ENCODE peak calls at places on chromosomes 6 and 20, in ten cellular contexts. One of them, this sample, is unnamed.
A peak's percentile ranks its signal among the peaks of the same experiment; 100 is the strongest.

GRCh38 chr6:53483423-53484353 is 61.2 kb downstream of the GCLC start:
- DNase-seq in mammary epithelial cell: no peak
- DNase-seq in RWPE1: no peak
- DNase-seq in ovary: no peak
- DNase-seq in heart left ventricle: peak; percentile 69
- DNase-seq in right lobe of liver: peak; percentile 45
- DNase-seq in CD8-positive, alpha-beta memory T cell: no peak
- DNase-seq in uterus: peak; percentile 31
- DNase-seq in Karpas-422: peak; percentile 78
- DNase-seq in heart right ventricle: peak; percentile 72
- DNase-seq in this sample: no peak

GRCh38 chr6:56851541-56852248 is 103.2 kb upstream of the BEND6 start:
- DNase-seq in mammary epithelial cell: peak; percentile 81
- DNase-seq in RWPE1: peak; percentile 51
- DNase-seq in ovary: peak; percentile 36
- DNase-seq in heart left ventricle: no peak
- DNase-seq in right lobe of liver: no peak
- DNase-seq in CD8-positive, alpha-beta memory T cell: peak; percentile 1
- DNase-seq in uterus: peak; percentile 57
- DNase-seq in Karpas-422: peak; percentile 70
- DNase-seq in heart right ventricle: no peak
- DNase-seq in this sample: no peak

GRCh38 chr6:18412644-18413043 is 25.5 kb downstream of the RNF144B start:
- DNase-seq in mammary epithelial cell: no peak
- DNase-seq in RWPE1: no peak
- DNase-seq in ovary: no peak
- DNase-seq in heart left ventricle: no peak
- DNase-seq in right lobe of liver: no peak
- DNase-seq in CD8-positive, alpha-beta memory T cell: no peak
- DNase-seq in uterus: no peak
- DNase-seq in Karpas-422: no peak
- DNase-seq in heart right ventricle: no peak
- DNase-seq in this sample: no peak

GRCh38 chr20:63330084-63330760 is 30.9 kb downstream of the CHRNA4 start:
- DNase-seq in mammary epithelial cell: no peak
- DNase-seq in RWPE1: no peak
- DNase-seq in ovary: no peak
- DNase-seq in heart left ventricle: no peak
- DNase-seq in right lobe of liver: no peak
- DNase-seq in CD8-positive, alpha-beta memory T cell: no peak
- DNase-seq in uterus: no peak
- DNase-seq in Karpas-422: no peak
- DNase-seq in heart right ventricle: no peak
- DNase-seq in this sample: no peak

GRCh38 chr6:3318821-3319540 is 60.2 kb downstream of the PSMG4 start:
- DNase-seq in mammary epithelial cell: no peak
- DNase-seq in RWPE1: no peak
- DNase-seq in ovary: no peak
- DNase-seq in heart left ventricle: no peak
- DNase-seq in right lobe of liver: no peak
- DNase-seq in CD8-positive, alpha-beta memory T cell: no peak
- DNase-seq in uterus: peak; percentile 3
- DNase-seq in Karpas-422: peak; percentile 28
- DNase-seq in heart right ventricle: no peak
- DNase-seq in this sample: no peak

GRCh38 chr6:125392682-125393081 is 90.9 kb upstream of the HDDC2 start:
- DNase-seq in mammary epithelial cell: no peak
- DNase-seq in RWPE1: no peak
- DNase-seq in ovary: no peak
- DNase-seq in heart left ventricle: no peak
- DNase-seq in right lobe of liver: no peak
- DNase-seq in CD8-positive, alpha-beta memory T cell: no peak
- DNase-seq in uterus: no peak
- DNase-seq in Karpas-422: peak; percentile 45
- DNase-seq in heart right ventricle: no peak
- DNase-seq in this sample: no peak

GRCh38 chr6:162825597-162825996 is 97.8 kb downstream of the PACRG start:
- DNase-seq in mammary epithelial cell: no peak
- DNase-seq in RWPE1: no peak
- DNase-seq in ovary: no peak
- DNase-seq in heart left ventricle: no peak
- DNase-seq in right lobe of liver: no peak
- DNase-seq in CD8-positive, alpha-beta memory T cell: no peak
- DNase-seq in uterus: no peak
- DNase-seq in Karpas-422: no peak
- DNase-seq in heart right ventricle: no peak
- DNase-seq in this sample: no peak

GRCh38 chr6:27517928-27518787 is 45.3 kb upstream of the ZNF184 start:
- DNase-seq in mammary epithelial cell: peak; percentile 8
- DNase-seq in RWPE1: no peak
- DNase-seq in ovary: no peak
- DNase-seq in heart left ventricle: no peak
- DNase-seq in right lobe of liver: no peak
- DNase-seq in CD8-positive, alpha-beta memory T cell: no peak
- DNase-seq in uterus: no peak
- DNase-seq in Karpas-422: peak; percentile 74
- DNase-seq in heart right ventricle: no peak
- DNase-seq in this sample: no peak

GRCh38 chr6:132888701-132889100 is 74.3 kb downstream of the RPS12 start:
- DNase-seq in mammary epithelial cell: no peak
- DNase-seq in RWPE1: no peak
- DNase-seq in ovary: no peak
- DNase-seq in heart left ventricle: no peak
- DNase-seq in right lobe of liver: no peak
- DNase-seq in CD8-positive, alpha-beta memory T cell: no peak
- DNase-seq in uterus: no peak
- DNase-seq in Karpas-422: no peak
- DNase-seq in heart right ventricle: no peak
- DNase-seq in this sample: no peak

GRCh38 chr6:33740204-33740608 is 6.5 kb downstream of the IP6K3 start:
- DNase-seq in mammary epithelial cell: no peak
- DNase-seq in RWPE1: no peak
- DNase-seq in ovary: no peak
- DNase-seq in heart left ventricle: peak; percentile 82
- DNase-seq in right lobe of liver: peak; percentile 79
- DNase-seq in CD8-positive, alpha-beta memory T cell: no peak
- DNase-seq in uterus: no peak
- DNase-seq in Karpas-422: no peak
- DNase-seq in heart right ventricle: peak; percentile 49
- DNase-seq in this sample: no peak

GRCh38 chr6:12112540-12113189 is 100.6 kb downstream of the HIVEP1 start:
- DNase-seq in mammary epithelial cell: no peak
- DNase-seq in RWPE1: no peak
- DNase-seq in ovary: no peak
- DNase-seq in heart left ventricle: peak; percentile 65
- DNase-seq in right lobe of liver: no peak
- DNase-seq in CD8-positive, alpha-beta memory T cell: no peak
- DNase-seq in uterus: no peak
- DNase-seq in Karpas-422: no peak
- DNase-seq in heart right ventricle: no peak
- DNase-seq in this sample: no peak

GRCh38 chr20:23515250-23515939 is 24.5 kb downstream of the CST8 start:
- DNase-seq in mammary epithelial cell: no peak
- DNase-seq in RWPE1: no peak
- DNase-seq in ovary: no peak
- DNase-seq in heart left ventricle: no peak
- DNase-seq in right lobe of liver: no peak
- DNase-seq in CD8-positive, alpha-beta memory T cell: no peak
- DNase-seq in uterus: no peak
- DNase-seq in Karpas-422: no peak
- DNase-seq in heart right ventricle: no peak
- DNase-seq in this sample: no peak

GRCh38 chr6:79946773-79947190 is 571 bp downstream of the ELOVL4 start:
- DNase-seq in mammary epithelial cell: peak; percentile 26
- DNase-seq in RWPE1: peak; percentile 34
- DNase-seq in ovary: no peak
- DNase-seq in heart left ventricle: peak; percentile 26
- DNase-seq in right lobe of liver: no peak
- DNase-seq in CD8-positive, alpha-beta memory T cell: peak; percentile 18
- DNase-seq in uterus: peak; percentile 17
- DNase-seq in Karpas-422: no peak
- DNase-seq in heart right ventricle: no peak
- DNase-seq in this sample: no peak

GRCh38 chr6:15456422-15456821 is 206.4 kb downstream of the DTNBP1 start:
- DNase-seq in mammary epithelial cell: no peak
- DNase-seq in RWPE1: no peak
- DNase-seq in ovary: no peak
- DNase-seq in heart left ventricle: no peak
- DNase-seq in right lobe of liver: no peak
- DNase-seq in CD8-positive, alpha-beta memory T cell: no peak
- DNase-seq in uterus: no peak
- DNase-seq in Karpas-422: no peak
- DNase-seq in heart right ventricle: no peak
- DNase-seq in this sample: no peak
- H3K27ac ChIP-seq in mammary epithelial cell: no peak overlapping the region
- H3K27ac ChIP-seq in RWPE1: no peak overlapping the region
- H3K27ac ChIP-seq in ovary: no peak overlapping the region
- H3K27ac ChIP-seq in heart left ventricle: no peak overlapping the region
- H3K27ac ChIP-seq in right lobe of liver: no peak overlapping the region
- H3K27ac ChIP-seq in CD8-positive, alpha-beta memory T cell: no peak overlapping the region
- H3K27ac ChIP-seq in uterus: no peak overlapping the region
- H3K27ac ChIP-seq in Karpas-422: no peak overlapping the region
- H3K27ac ChIP-seq in heart right ventricle: no peak overlapping the region
- H3K27ac ChIP-seq in this sample: no peak overlapping the region

GRCh38 chr6:90293319-90293937 is 3.2 kb downstream of the BACH2 start:
- DNase-seq in mammary epithelial cell: no peak
- DNase-seq in RWPE1: no peak
- DNase-seq in ovary: no peak
- DNase-seq in heart left ventricle: no peak
- DNase-seq in right lobe of liver: peak; percentile 42
- DNase-seq in CD8-positive, alpha-beta memory T cell: no peak
- DNase-seq in uterus: no peak
- DNase-seq in Karpas-422: no peak
- DNase-seq in heart right ventricle: no peak
- DNase-seq in this sample: no peak

GRCh38 chr6:90289902-90290301 is 6.7 kb downstream of the BACH2 start:
- DNase-seq in mammary epithelial cell: no peak
- DNase-seq in RWPE1: no peak
- DNase-seq in ovary: no peak
- DNase-seq in heart left ventricle: no peak
- DNase-seq in right lobe of liver: no peak
- DNase-seq in CD8-positive, alpha-beta memory T cell: no peak
- DNase-seq in uterus: no peak
- DNase-seq in Karpas-422: no peak
- DNase-seq in heart right ventricle: no peak
- DNase-seq in this sample: no peak

GRCh38 chr6:90294008-90294511 is 2.6 kb downstream of the BACH2 start:
- DNase-seq in mammary epithelial cell: no peak
- DNase-seq in RWPE1: no peak
- DNase-seq in ovary: no peak
- DNase-seq in heart left ventricle: no peak
- DNase-seq in right lobe of liver: no peak
- DNase-seq in CD8-positive, alpha-beta memory T cell: no peak
- DNase-seq in uterus: no peak
- DNase-seq in Karpas-422: no peak
- DNase-seq in heart right ventricle: no peak
- DNase-seq in this sample: no peak

GRCh38 chr6:90288404-90288803 is 8.2 kb downstream of the BACH2 start:
- DNase-seq in mammary epithelial cell: no peak
- DNase-seq in RWPE1: no peak
- DNase-seq in ovary: no peak
- DNase-seq in heart left ventricle: no peak
- DNase-seq in right lobe of liver: peak; percentile 34
- DNase-seq in CD8-positive, alpha-beta memory T cell: no peak
- DNase-seq in uterus: no peak
- DNase-seq in Karpas-422: no peak
- DNase-seq in heart right ventricle: no peak
- DNase-seq in this sample: no peak

DNA sequence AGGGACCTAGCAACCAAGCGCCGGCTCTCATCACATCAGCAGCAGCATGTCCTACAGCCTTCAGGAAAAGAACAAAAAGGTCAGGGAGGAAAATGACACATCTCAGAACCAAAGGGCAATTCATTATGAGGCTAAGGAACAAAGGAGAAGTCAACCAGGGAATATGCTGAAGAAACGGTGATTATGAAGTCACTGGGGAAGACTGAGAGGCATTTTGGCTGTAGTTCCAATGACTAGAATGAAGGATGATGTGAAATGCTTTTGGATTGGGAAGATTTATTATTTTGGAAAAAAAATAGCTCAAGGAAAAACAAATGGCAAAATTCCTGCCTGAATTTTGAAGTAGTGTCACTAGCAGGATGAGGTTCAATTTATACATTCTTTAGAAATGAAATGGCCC is 5.7 kb downstream of the BACH2 start:
- DNase-seq in mammary epithelial cell: no peak
- DNase-seq in RWPE1: no peak
- DNase-seq in ovary: no peak
- DNase-seq in heart left ventricle: no peak
- DNase-seq in right lobe of liver: no peak
- DNase-seq in CD8-positive, alpha-beta memory T cell: no peak
- DNase-seq in uterus: no peak
- DNase-seq in Karpas-422: no peak
- DNase-seq in heart right ventricle: no peak
- DNase-seq in this sample: no peak
- H3K27ac ChIP-seq in mammary epithelial cell: no peak overlapping the region
- H3K27ac ChIP-seq in RWPE1: no peak overlapping the region
- H3K27ac ChIP-seq in ovary: no peak overlapping the region
- H3K27ac ChIP-seq in heart left ventricle: no peak overlapping the region
- H3K27ac ChIP-seq in right lobe of liver: peak overlapping the region; percentile 6
- H3K27ac ChIP-seq in CD8-positive, alpha-beta memory T cell: no peak overlapping the region
- H3K27ac ChIP-seq in uterus: no peak overlapping the region
- H3K27ac ChIP-seq in Karpas-422: no peak overlapping the region
- H3K27ac ChIP-seq in heart right ventricle: no peak overlapping the region
- H3K27ac ChIP-seq in this sample: no peak overlapping the region

DNA sequence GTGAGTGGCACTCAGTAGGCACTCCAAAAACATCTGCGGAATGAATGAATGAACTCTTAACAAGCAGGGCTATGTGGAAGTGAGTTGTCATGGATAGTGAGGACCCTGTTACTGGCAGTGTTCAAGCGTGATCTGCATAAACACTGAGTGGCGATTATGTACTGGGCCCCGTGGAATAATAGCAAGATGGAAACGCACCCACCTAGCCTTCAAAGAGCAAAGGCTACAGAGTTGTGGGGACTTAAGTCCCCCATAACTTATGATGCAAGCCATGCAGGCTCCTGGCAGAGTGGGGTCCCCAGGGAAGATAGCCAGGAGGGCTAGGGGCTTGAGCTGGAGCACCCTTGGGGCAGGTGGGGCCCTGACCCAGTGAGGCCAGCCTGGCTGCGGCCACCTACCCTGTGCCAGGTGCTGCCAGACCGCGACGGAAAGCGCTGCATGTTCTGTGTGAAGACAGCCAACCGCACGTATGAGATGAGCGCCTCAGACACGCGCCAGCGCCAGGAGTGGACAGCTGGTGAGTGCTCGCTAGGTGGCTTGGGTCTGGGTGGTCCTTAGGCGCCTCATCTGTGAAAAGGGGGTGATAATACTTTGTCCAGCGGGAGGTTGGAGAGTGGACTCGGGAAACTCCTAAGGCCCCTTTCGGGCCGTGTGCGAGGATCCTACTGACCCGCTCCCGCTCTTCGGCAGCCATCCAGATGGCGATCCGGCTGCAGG is 20.0 kb downstream of the DEF6 start:
- DNase-seq in mammary epithelial cell: no peak
- DNase-seq in RWPE1: no peak
- DNase-seq in ovary: peak; percentile 55
- DNase-seq in heart left ventricle: no peak
- DNase-seq in right lobe of liver: no peak
- DNase-seq in CD8-positive, alpha-beta memory T cell: no peak
- DNase-seq in uterus: no peak
- DNase-seq in Karpas-422: peak; percentile 35
- DNase-seq in heart right ventricle: no peak
- DNase-seq in this sample: no peak
- H3K27ac ChIP-seq in mammary epithelial cell: no peak overlapping the region
- H3K27ac ChIP-seq in RWPE1: peak overlapping the region; percentile 68
- H3K27ac ChIP-seq in ovary: peak overlapping the region; percentile 2
- H3K27ac ChIP-seq in heart left ventricle: peak overlapping the region; percentile 28
- H3K27ac ChIP-seq in right lobe of liver: no peak overlapping the region
- H3K27ac ChIP-seq in CD8-positive, alpha-beta memory T cell: no peak overlapping the region
- H3K27ac ChIP-seq in uterus: no peak overlapping the region
- H3K27ac ChIP-seq in Karpas-422: no peak overlapping the region
- H3K27ac ChIP-seq in heart right ventricle: peak overlapping the region; percentile 58
- H3K27ac ChIP-seq in this sample: no peak overlapping the region

GRCh38 chr6:46687619-46688097 is at the start of gene TDRD6:
- DNase-seq in mammary epithelial cell: no peak
- DNase-seq in RWPE1: no peak
- DNase-seq in ovary: no peak
- DNase-seq in heart left ventricle: no peak
- DNase-seq in right lobe of liver: no peak
- DNase-seq in CD8-positive, alpha-beta memory T cell: no peak
- DNase-seq in uterus: no peak
- DNase-seq in Karpas-422: no peak
- DNase-seq in heart right ventricle: no peak
- DNase-seq in this sample: no peak
- H3K27ac ChIP-seq in mammary epithelial cell: no peak within 1 kb of the TSS
- H3K27ac ChIP-seq in RWPE1: no peak within 1 kb of the TSS
- H3K27ac ChIP-seq in ovary: no peak within 1 kb of the TSS
- H3K27ac ChIP-seq in heart left ventricle: no peak within 1 kb of the TSS
- H3K27ac ChIP-seq in right lobe of liver: no peak within 1 kb of the TSS
- H3K27ac ChIP-seq in CD8-positive, alpha-beta memory T cell: no peak within 1 kb of the TSS
- H3K27ac ChIP-seq in uterus: no peak within 1 kb of the TSS
- H3K27ac ChIP-seq in Karpas-422: no peak within 1 kb of the TSS
- H3K27ac ChIP-seq in heart right ventricle: no peak within 1 kb of the TSS
- H3K27ac ChIP-seq in this sample: no peak within 1 kb of the TSS

This sample was measured in lung.